ENCODE peak calls at places on chromosome 15, in nine cellular contexts. N, V, A, D, L, O, G, P and C are unnamed samples.

GRCh38 chr15:29105151-29105785 is 164.4 kb downstream of the NSMCE3 start:
- DNase-seq in A (no peak), N (no peak), V (no peak), P (no peak), D (no peak), G (no peak), L (no peak), O (no peak), C (no peak)

GRCh38 chr15:51105430-51106016 is 10.8 kb upstream of the TNFAIP8L3 start:
- DNase-seq in L (no peak), V (no peak), G (no peak), O (no peak), N (peak; percentile 42), A (no peak), D (no peak), P (no peak), C (peak; percentile 33)

GRCh38 chr15:87322845-87323244 is 933.7 kb downstream of the NTRK3 start:
- DNase-seq in G (no peak), A (no peak), N (no peak), O (no peak), L (no peak), P (no peak), V (no peak), D (no peak), C (no peak)

GRCh38 chr15:101179341-101180153 is 72.3 kb downstream of the CHSY1 start:
- DNase-seq in N (no peak), P (no peak), A (no peak), V (no peak), G (peak; percentile 83), L (no peak), D (peak; percentile 75), O (no peak), C (peak; percentile 18)

GRCh38 chr15:90895571-90896117 is 7.5 kb upstream of the MAN2A2 start:
- DNase-seq in L (no peak), N (peak; percentile 71), A (no peak), O (no peak), G (no peak), V (no peak), D (peak; percentile 28), P (peak; percentile 26), C (no peak)

GRCh38 chr15:94584833-94585244 is 353.5 kb downstream of the MCTP2 start:
- DNase-seq in P (no peak), A (no peak), N (no peak), D (peak; percentile 1), O (peak; percentile 98), L (no peak), V (no peak), G (peak; percentile 23), C (peak; percentile 33)

GRCh38 chr15:32683906-32684584 is 33.8 kb upstream of the GREM1 start:
- DNase-seq in G (peak; percentile 99), V (peak; percentile 92), D (peak; percentile 98), N (no peak), L (no peak), P (no peak), O (peak; percentile 9), A (no peak), C (peak; percentile 89)

GRCh38 chr15:85762039-85762755 is 32.5 kb downstream of the KLHL25 start:
- DNase-seq in A (no peak), O (no peak), N (no peak), G (no peak), D (no peak), L (no peak), V (no peak), P (no peak), C (no peak)

GRCh38 chr15:76140069-76140454 is 80.3 kb downstream of the TMEM266 start:
- DNase-seq in G (no peak), O (peak; percentile 52), N (peak; percentile 74), L (no peak), P (peak; percentile 21), A (no peak), V (no peak), D (no peak), C (no peak)

GRCh38 chr15:52417501-52417900 is 111.2 kb downstream of the MYO5A start:
- DNase-seq in N (peak; percentile 15), P (no peak), V (peak; percentile 51), G (peak; percentile 38), O (peak; percentile 90), A (no peak), L (no peak), D (peak; percentile 75), C (peak; percentile 75)

GRCh38 chr15:23645379-23646164 is 2.1 kb downstream of the MAGEL2 start:
- DNase-seq in D (no peak), P (peak; percentile 64), A (no peak), L (no peak), G (no peak), O (no peak), N (peak; percentile 84), V (no peak), C (no peak)

GRCh38 chr15:68200016-68200861 is 4.9 kb downstream of the CALML4 start:
- DNase-seq in L (no peak), O (no peak), A (no peak), P (no peak), D (peak; percentile 11), G (no peak), V (no peak), N (no peak), C (no peak)

GRCh38 chr15:41502787-41503668 is 9.4 kb downstream of the ITPKA start:
- DNase-seq in N (peak; percentile 75), V (no peak), O (no peak), L (no peak), P (peak; percentile 75), G (no peak), A (no peak), D (peak; percentile 13), C (no peak)
- TF ChIP-seq EZH2 in N (no peak), V (no peak), O (no peak), L (no peak), P (peak; percentile 81), G (peak; percentile 48), A (no peak), D (no peak), C (no peak)

GRCh38 chr15:45469027-45469426 is 53.5 kb downstream of the SLC30A4 start:
- DNase-seq in D (no peak), N (no peak), G (no peak), O (no peak), L (no peak), A (no peak), P (no peak), V (no peak), C (no peak)

GRCh38 chr15:45471151-45471550 is 51.4 kb downstream of the SLC30A4 start:
- DNase-seq in G (no peak), N (no peak), P (no peak), D (no peak), O (no peak), L (no peak), A (no peak), V (no peak), C (no peak)

GRCh38 chr15:45468294-45468693 is 54.3 kb downstream of the SLC30A4 start:
- DNase-seq in V (no peak), N (no peak), O (no peak), G (no peak), D (peak; percentile 10), P (no peak), L (no peak), A (no peak), C (no peak)

GRCh38 chr15:45473068-45473467 is 49.5 kb downstream of the SLC30A4 start:
- DNase-seq in L (no peak), D (no peak), O (no peak), V (no peak), P (no peak), N (no peak), A (no peak), G (no peak), C (no peak)

DNA sequence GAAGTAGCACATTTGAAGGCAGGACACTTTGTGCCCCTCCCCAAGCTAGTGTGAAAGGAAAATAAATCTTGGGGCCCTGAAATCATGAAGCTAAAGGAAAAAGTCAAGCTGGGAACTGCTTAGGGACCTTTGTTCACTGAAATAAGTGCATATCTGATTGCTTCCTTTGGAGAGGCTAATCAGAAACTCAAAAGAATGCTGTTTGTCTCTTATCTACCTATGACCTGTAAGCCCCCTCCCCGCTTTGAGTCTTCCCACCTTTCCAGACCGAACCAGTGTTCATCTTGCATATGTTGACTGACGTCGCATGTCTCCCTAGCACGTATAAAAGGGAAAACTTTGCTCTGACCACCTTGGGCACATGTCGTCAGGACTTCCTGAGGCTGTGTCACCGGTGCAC is 53.1 kb downstream of the SLC30A4 start:
- DNase-seq in V (no peak), A (no peak), P (no peak), L (no peak), O (no peak), G (no peak), D (no peak), N (peak; percentile 50), C (no peak)
- H3K4me3 ChIP-seq in V (no peak overlapping the region), A (no peak overlapping the region), P (no peak overlapping the region), L (no peak overlapping the region), O (no peak overlapping the region), G (no peak overlapping the region), D (no peak overlapping the region), N (no peak overlapping the region), C (no peak overlapping the region)

DNA sequence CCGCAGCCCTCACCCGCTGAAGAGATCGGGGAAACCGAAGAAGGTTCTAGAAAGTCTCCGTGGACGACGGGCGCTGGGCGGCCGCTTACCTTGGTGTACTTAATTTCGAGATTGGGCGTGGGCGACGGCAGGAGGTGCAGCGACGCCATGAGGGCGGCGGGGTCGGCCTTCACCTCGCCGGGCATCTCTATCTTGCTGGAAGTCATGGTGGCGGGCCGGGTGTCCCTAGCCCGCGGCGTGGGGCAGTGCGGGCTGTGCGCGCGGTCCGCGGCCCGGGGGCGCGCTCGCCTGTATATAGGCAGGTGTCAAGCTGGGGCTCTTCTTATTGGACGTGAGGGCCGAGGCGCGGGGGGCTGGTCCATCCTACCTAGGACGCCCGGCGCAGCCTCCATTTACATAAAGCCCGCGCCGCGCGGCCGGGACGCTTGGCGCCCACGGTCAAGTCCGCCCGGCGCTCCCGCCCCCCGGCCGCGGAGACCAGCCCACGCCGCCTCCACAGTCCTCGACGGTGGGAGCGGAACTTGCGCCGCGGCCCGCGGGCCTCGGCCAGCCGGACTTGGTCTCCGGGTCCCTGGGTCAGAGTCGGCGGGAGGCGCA is at the start of gene ALDH1A2:
- DNase-seq in N (peak; percentile 80), P (peak; percentile 71), A (no peak), L (no peak), O (peak; percentile 72), D (no peak), V (no peak), G (no peak), C (no peak)
- H2AFZ ChIP-seq in N (peak within 1 kb of the TSS; percentile 88), P (peak within 1 kb of the TSS; percentile 99), A (no peak within 1 kb of the TSS), L (peak within 1 kb of the TSS; percentile 92), O (peak within 1 kb of the TSS; percentile 85), D (peak within 1 kb of the TSS; percentile 45), V (peak within 1 kb of the TSS; percentile 46), G (peak within 1 kb of the TSS; percentile 79), C (peak within 1 kb of the TSS; percentile 96)

DNA sequence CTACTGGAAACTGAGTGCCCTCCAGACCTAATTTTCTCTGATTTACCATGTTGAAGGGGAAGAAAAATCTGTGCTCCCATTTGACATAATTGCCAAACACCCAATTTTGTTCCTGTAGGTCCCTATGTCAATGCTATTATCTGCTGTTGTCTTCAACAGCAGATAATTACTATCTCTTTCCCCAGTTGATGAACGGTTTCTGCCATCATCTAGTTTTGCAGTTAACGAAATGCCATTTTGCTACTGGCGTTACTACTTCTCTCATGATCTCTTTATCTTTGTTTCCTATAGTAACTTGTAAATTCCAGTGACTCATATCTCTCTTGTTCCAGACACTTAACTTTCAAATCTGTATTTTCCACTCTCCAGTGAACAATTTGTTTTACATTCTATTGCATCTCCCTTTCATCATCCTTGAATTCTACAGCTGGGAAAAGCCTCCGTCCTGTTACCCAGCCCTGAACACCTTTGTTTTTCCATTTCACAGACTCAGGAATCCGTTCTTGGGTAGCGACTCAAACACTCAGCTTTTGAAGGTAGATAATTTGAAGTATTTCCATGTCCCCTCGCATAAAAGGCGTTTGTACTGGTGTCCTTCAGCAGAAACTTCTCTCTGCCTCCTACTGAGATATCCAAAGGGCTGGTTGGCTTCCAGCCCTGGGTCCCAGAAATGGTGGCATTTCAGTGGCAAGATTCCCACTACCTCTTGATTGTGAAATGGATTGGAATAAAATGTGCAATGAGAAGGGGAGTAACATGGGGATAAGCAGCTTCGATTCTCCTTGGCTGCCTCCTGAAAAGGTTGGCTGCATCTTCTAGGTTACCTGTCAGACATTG is 111.7 kb downstream of the FOXB1 start:
- DNase-seq in V (peak; percentile 78), L (no peak), D (peak; percentile 33), G (peak; percentile 71), A (no peak), O (no peak), P (no peak), N (no peak), C (peak; percentile 36)
- TF ChIP-seq EZH2 in V (no peak), L (no peak), D (no peak), G (no peak), A (no peak), O (peak; percentile 18), P (no peak), N (no peak), C (no peak)